ENCODE peak calls at places on chromosomes 7 and 10, in seven cellular contexts. One of them, this sample, is unnamed.

GRCh38 chr7:96040250-96040772 is 268.0 kb downstream of the DYNC1I1 start:
- DNase-seq in GM12891: no peak
- DNase-seq in HepG2: no peak
- DNase-seq in SK-N-SH: peak
- DNase-seq in H1: no peak
- DNase-seq in GM12892: no peak
- DNase-seq in GM12878: no peak
- DNase-seq in this sample: no peak

GRCh38 chr10:78911533-78912340 is 157.0 kb upstream of the ZMIZ1 start:
- DNase-seq in H1: no peak
- DNase-seq in GM12892: no peak
- DNase-seq in SK-N-SH: no peak
- DNase-seq in HepG2: no peak
- DNase-seq in GM12878: no peak
- DNase-seq in GM12891: no peak
- DNase-seq in this sample: no peak

GRCh38 chr10:30398788-30399187 is 35.2 kb upstream of the MAP3K8 start:
- DNase-seq in SK-N-SH: no peak
- DNase-seq in GM12891: no peak
- DNase-seq in H1: no peak
- DNase-seq in GM12892: no peak
- DNase-seq in GM12878: no peak
- DNase-seq in HepG2: no peak
- DNase-seq in this sample: no peak

GRCh38 chr10:77417359-77417758 is 220.2 kb downstream of the KCNMA1 start:
- DNase-seq in GM12891: no peak
- DNase-seq in GM12878: no peak
- DNase-seq in SK-N-SH: no peak
- DNase-seq in GM12892: no peak
- DNase-seq in HepG2: no peak
- DNase-seq in H1: no peak
- DNase-seq in this sample: no peak

GRCh38 chr7:76296743-76297740 is 5.4 kb upstream of the HSPB1 start:
- DNase-seq in GM12891: no peak
- DNase-seq in HepG2: peak
- DNase-seq in SK-N-SH: no peak
- DNase-seq in H1: no peak
- DNase-seq in GM12892: no peak
- DNase-seq in GM12878: no peak
- DNase-seq in this sample: no peak

GRCh38 chr10:100637785-100638184 is 102.0 kb downstream of the HIF1AN start:
- DNase-seq in H1: peak
- DNase-seq in GM12891: no peak
- DNase-seq in HepG2: peak
- DNase-seq in GM12878: no peak
- DNase-seq in SK-N-SH: peak
- DNase-seq in GM12892: no peak
- DNase-seq in this sample: peak

GRCh38 chr7:56083150-56083785 is 9.5 kb downstream of the PHKG1 start:
- DNase-seq in SK-N-SH: peak
- DNase-seq in GM12878: no peak
- DNase-seq in GM12891: no peak
- DNase-seq in GM12892: no peak
- DNase-seq in HepG2: no peak
- DNase-seq in H1: no peak
- DNase-seq in this sample: no peak

GRCh38 chr7:155984609-155985405 is 172.5 kb upstream of the SHH start:
- DNase-seq in GM12892: no peak
- DNase-seq in HepG2: no peak
- DNase-seq in SK-N-SH: no peak
- DNase-seq in GM12878: no peak
- DNase-seq in GM12891: no peak
- DNase-seq in H1: no peak
- DNase-seq in this sample: no peak

GRCh38 chr10:74150151-74151056 is at the start of gene AP3M1:
- DNase-seq in GM12892: peak
- DNase-seq in GM12891: peak
- DNase-seq in H1: peak
- DNase-seq in SK-N-SH: peak
- DNase-seq in GM12878: peak
- DNase-seq in HepG2: no peak
- DNase-seq in this sample: peak

GRCh38 chr10:22805304-22805703 is 90.9 kb upstream of the PIP4K2A start:
- DNase-seq in SK-N-SH: peak
- DNase-seq in H1: no peak
- DNase-seq in GM12891: no peak
- DNase-seq in GM12892: no peak
- DNase-seq in HepG2: peak
- DNase-seq in GM12878: no peak
- DNase-seq in this sample: peak

GRCh38 chr7:5831196-5831595 is 49.4 kb upstream of the OCM start:
- DNase-seq in GM12891: no peak
- DNase-seq in GM12892: no peak
- DNase-seq in SK-N-SH: no peak
- DNase-seq in H1: no peak
- DNase-seq in HepG2: no peak
- DNase-seq in GM12878: no peak
- DNase-seq in this sample: no peak

GRCh38 chr7:137169282-137169698 is 174.2 kb downstream of the PTN start:
- DNase-seq in SK-N-SH: peak
- DNase-seq in GM12892: no peak
- DNase-seq in GM12891: no peak
- DNase-seq in H1: peak
- DNase-seq in HepG2: peak
- DNase-seq in GM12878: no peak
- DNase-seq in this sample: no peak

GRCh38 chr7:150383710-150384397 is 4.7 kb downstream of the ZNF775 start:
- DNase-seq in H1: peak
- DNase-seq in GM12891: no peak
- DNase-seq in SK-N-SH: peak
- DNase-seq in HepG2: peak
- DNase-seq in GM12892: no peak
- DNase-seq in GM12878: no peak
- DNase-seq in this sample: peak

GRCh38 chr7:150385240-150385830 is 6.2 kb downstream of the ZNF775 start:
- DNase-seq in HepG2: no peak
- DNase-seq in GM12891: no peak
- DNase-seq in SK-N-SH: peak
- DNase-seq in GM12878: no peak
- DNase-seq in GM12892: no peak
- DNase-seq in H1: no peak
- DNase-seq in this sample: no peak

GRCh38 chr7:150382123-150382843 is 3.2 kb downstream of the ZNF775 start:
- DNase-seq in HepG2: no peak
- DNase-seq in GM12892: no peak
- DNase-seq in SK-N-SH: no peak
- DNase-seq in GM12878: no peak
- DNase-seq in GM12891: no peak
- DNase-seq in H1: no peak
- DNase-seq in this sample: no peak

GRCh38 chr7:150382844-150383225 is 3.7 kb downstream of the ZNF775 start:
- DNase-seq in GM12891: no peak
- DNase-seq in GM12878: no peak
- DNase-seq in GM12892: no peak
- DNase-seq in HepG2: no peak
- DNase-seq in SK-N-SH: no peak
- DNase-seq in H1: no peak
- DNase-seq in this sample: no peak

GRCh38 chr7:150384406-150385239 is 5.5 kb downstream of the ZNF775 start:
- DNase-seq in GM12892: no peak
- DNase-seq in HepG2: no peak
- DNase-seq in SK-N-SH: peak
- DNase-seq in GM12891: no peak
- DNase-seq in H1: no peak
- DNase-seq in GM12878: no peak
- DNase-seq in this sample: no peak
- TF ChIP-seq TAF1 in GM12892: no peak
- TF ChIP-seq TAF1 in HepG2: no peak
- TF ChIP-seq TAF1 in SK-N-SH: no peak
- TF ChIP-seq TAF1 in GM12891: no peak
- TF ChIP-seq TAF1 in H1: no peak
- TF ChIP-seq TAF1 in GM12878: no peak
- TF ChIP-seq TAF1 in this sample: no peak

GRCh38 chr10:52469970-52470705 is 156.1 kb downstream of the DKK1 start:
- DNase-seq in GM12891: no peak
- DNase-seq in GM12878: no peak
- DNase-seq in H1: no peak
- DNase-seq in SK-N-SH: no peak
- DNase-seq in GM12892: no peak
- DNase-seq in HepG2: no peak
- DNase-seq in this sample: no peak
- TF ChIP-seq TAF1 in GM12891: no peak
- TF ChIP-seq TAF1 in GM12878: no peak
- TF ChIP-seq TAF1 in H1: no peak
- TF ChIP-seq TAF1 in SK-N-SH: no peak
- TF ChIP-seq TAF1 in GM12892: no peak
- TF ChIP-seq TAF1 in HepG2: no peak
- TF ChIP-seq TAF1 in this sample: no peak

GRCh38 chr7:114911411-114911810 is 10.5 kb upstream of the MDFIC start:
- DNase-seq in GM12892: no peak
- DNase-seq in GM12878: no peak
- DNase-seq in H1: no peak
- DNase-seq in HepG2: no peak
- DNase-seq in GM12891: no peak
- DNase-seq in SK-N-SH: no peak
- DNase-seq in this sample: no peak

GRCh38 chr7:114916261-114916892 is 5.5 kb upstream of the MDFIC start:
- DNase-seq in GM12878: peak
- DNase-seq in HepG2: no peak
- DNase-seq in GM12892: no peak
- DNase-seq in GM12891: peak
- DNase-seq in H1: no peak
- DNase-seq in SK-N-SH: no peak
- DNase-seq in this sample: no peak

GRCh38 chr7:114910787-114911186 is 11.1 kb upstream of the MDFIC start:
- DNase-seq in GM12878: no peak
- DNase-seq in GM12891: no peak
- DNase-seq in H1: no peak
- DNase-seq in SK-N-SH: no peak
- DNase-seq in HepG2: peak
- DNase-seq in GM12892: no peak
- DNase-seq in this sample: no peak
- TF ChIP-seq TAF1 in GM12878: no peak
- TF ChIP-seq TAF1 in GM12891: no peak
- TF ChIP-seq TAF1 in H1: no peak
- TF ChIP-seq TAF1 in SK-N-SH: no peak
- TF ChIP-seq TAF1 in HepG2: no peak
- TF ChIP-seq TAF1 in GM12892: no peak
- TF ChIP-seq TAF1 in this sample: no peak

GRCh38 chr10:69232736-69233135 is 12.6 kb downstream of the HKDC1 start:
- DNase-seq in HepG2: no peak
- DNase-seq in GM12878: no peak
- DNase-seq in GM12891: no peak
- DNase-seq in H1: no peak
- DNase-seq in SK-N-SH: no peak
- DNase-seq in GM12892: no peak
- DNase-seq in this sample: no peak
- TF ChIP-seq TAF1 in HepG2: no peak
- TF ChIP-seq TAF1 in GM12878: no peak
- TF ChIP-seq TAF1 in GM12891: no peak
- TF ChIP-seq TAF1 in H1: no peak
- TF ChIP-seq TAF1 in SK-N-SH: no peak
- TF ChIP-seq TAF1 in GM12892: no peak
- TF ChIP-seq TAF1 in this sample: no peak